ENCODE peak calls at places on chromosomes 7 and 10, in five cellular contexts. J is memory B cell; V is AG08395; M is activated CD8-positive, alpha-beta T cell treated with anti-CD3 and anti-CD28 coated beads for 36 hours; L is neural crest cell. N is an unnamed sample.

GRCh38 chr7:87204933-87205332 is 14.6 kb downstream of the TMEM243 start:
- DNase-seq in J (no peak), V (no peak), M (no peak), L (no peak), N (no peak)

GRCh38 chr7:134327896-134328295 is 11.2 kb upstream of the SLC35B4 start:
- DNase-seq in J (peak; percentile 55), V (peak; percentile 50), M (peak; percentile 87), L (peak; percentile 36), N (peak; percentile 81)

GRCh38 chr7:98878365-98879197 is at the start of gene TRRAP:
- DNase-seq in J (peak; percentile 71), V (peak; percentile 91), M (peak; percentile 81), L (peak; percentile 68), N (peak; percentile 87)

GRCh38 chr7:132641238-132641637 is 65.0 kb upstream of the PLXNA4 start:
- DNase-seq in J (no peak), V (no peak), M (no peak), L (no peak), N (no peak)

GRCh38 chr7:45881759-45882464 is 6.4 kb upstream of the IGFBP1 start:
- DNase-seq in J (no peak), V (peak; percentile 89), M (no peak), L (no peak), N (no peak)

GRCh38 chr10:126324826-126325225 is 63.5 kb downstream of the ADAM12 start:
- DNase-seq in J (no peak), V (no peak), M (no peak), L (no peak), N (no peak)

GRCh38 chr10:43057231-43057711 is 19.6 kb upstream of the RET start:
- DNase-seq in J (no peak), V (no peak), M (no peak), L (no peak), N (no peak)

GRCh38 chr10:84263716-84264115 is 18.9 kb downstream of the RGR start:
- DNase-seq in J (no peak), V (no peak), M (no peak), L (no peak), N (no peak)

GRCh38 chr7:34039033-34039432 is 133.7 kb downstream of the BMPER start:
- DNase-seq in J (no peak), V (peak; percentile 27), M (no peak), L (no peak), N (no peak)

GRCh38 chr7:14073543-14073942 is 84.1 kb upstream of the ETV1 start:
- DNase-seq in J (no peak), V (no peak), M (no peak), L (no peak), N (no peak)

GRCh38 chr7:2863461-2864066 is 19.5 kb upstream of the GNA12 start:
- DNase-seq in J (no peak), V (peak; percentile 95), M (peak; percentile 92), L (peak; percentile 33), N (no peak)

GRCh38 chr10:86804805-86805204 is 48.4 kb downstream of the BMPR1A start:
- DNase-seq in J (no peak), V (no peak), M (no peak), L (no peak), N (no peak)

GRCh38 chr7:75950111-75950681 is 35.2 kb downstream of the POR start:
- DNase-seq in J (no peak), V (no peak), M (no peak), L (no peak), N (no peak)

GRCh38 chr7:83524286-83525075 is 124.5 kb downstream of the SEMA3E start:
- DNase-seq in J (no peak), V (no peak), M (no peak), L (no peak), N (no peak)

GRCh38 chr7:30970594-30971094 is 6.9 kb downstream of the GHRHR start:
- DNase-seq in J (no peak), V (no peak), M (no peak), L (no peak), N (peak; percentile 95)

GRCh38 chr10:58335306-58336005 is 650 bp downstream of the UBE2D1 start:
- DNase-seq in J (peak; percentile 0), V (peak; percentile 35), M (peak; percentile 42), L (peak; percentile 3), N (no peak)

GRCh38 chr10:88938938-88939337 is 13.6 kb downstream of the ACTA2 start:
- DNase-seq in J (no peak), V (no peak), M (no peak), L (no peak), N (no peak)

GRCh38 chr7:141466151-141466904 is 84.9 kb upstream of the AGK start:
- DNase-seq in J (no peak), V (no peak), M (no peak), L (no peak), N (no peak)

GRCh38 chr7:112895996-112896395 is 105.8 kb upstream of the TMEM168 start:
- DNase-seq in J (no peak), V (no peak), M (no peak), L (no peak), N (no peak)

GRCh38 chr7:103660455-103661371 is 214.7 kb upstream of the SLC26A5 start:
- DNase-seq in J (no peak), V (peak; percentile 4), M (no peak), L (no peak), N (no peak)

GRCh38 chr10:4316166-4316810 is 509.7 kb upstream of the AKR1E2 start:
- DNase-seq in J (no peak), V (peak; percentile 88), M (no peak), L (peak; percentile 5), N (no peak)

GRCh38 chr7:99002146-99002826 is 124.0 kb downstream of the TRRAP start:
- DNase-seq in J (no peak), V (no peak), M (no peak), L (no peak), N (no peak)

GRCh38 chr7:65448824-65449504 is 75.3 kb downstream of the ZNF92 start:
- DNase-seq in J (no peak), V (peak; percentile 68), M (no peak), L (no peak), N (no peak)

GRCh38 chr10:83991986-83992753 is 147.1 kb upstream of the GHITM start:
- DNase-seq in J (no peak), V (no peak), M (peak; percentile 39), L (peak; percentile 40), N (peak; percentile 9)

GRCh38 chr10:97810476-97810875 is 38.7 kb upstream of the SFRP5 start:
- DNase-seq in J (no peak), V (no peak), M (no peak), L (no peak), N (no peak)

GRCh38 chr10:99870051-99870730 is 87.8 kb downstream of the ABCC2 start:
- DNase-seq in J (no peak), V (no peak), M (peak; percentile 71), L (no peak), N (peak; percentile 27)

GRCh38 chr10:104120903-104121484 is 977 bp upstream of the SFR1 start:
- DNase-seq in J (peak; percentile 81), V (peak; percentile 80), M (peak; percentile 94), L (peak; percentile 51), N (peak; percentile 63)

GRCh38 chr7:140000666-140001268 is 62.0 kb downstream of the PARP12 start:
- DNase-seq in J (no peak), V (no peak), M (no peak), L (no peak), N (no peak)

GRCh38 chr10:73215749-73216148 is 31.3 kb downstream of the DNAJC9 start:
- DNase-seq in J (no peak), V (no peak), M (no peak), L (no peak), N (no peak)

GRCh38 chr10:124482401-124482800 is 20.8 kb downstream of the LHPP start:
- DNase-seq in J (no peak), V (no peak), M (no peak), L (no peak), N (no peak)

GRCh38 chr10:112565434-112566053 is 118.5 kb downstream of the VTI1A start:
- DNase-seq in J (no peak), V (peak; percentile 56), M (peak; percentile 42), L (peak; percentile 59), N (peak; percentile 72)

GRCh38 chr7:87225696-87226095 is 6.2 kb upstream of the TMEM243 start:
- DNase-seq in J (no peak), V (no peak), M (no peak), L (no peak), N (no peak)

GRCh38 chr7:128351296-128352123 is 7.8 kb upstream of the RBM28 start:
- DNase-seq in J (no peak), V (no peak), M (peak; percentile 21), L (no peak), N (no peak)

GRCh38 chr7:107224374-107224773 is 55.6 kb downstream of the HBP1 start:
- DNase-seq in J (no peak), V (no peak), M (no peak), L (peak; percentile 7), N (no peak)

GRCh38 chr10:90602815-90603600 is 254.8 kb downstream of the HTR7 start:
- DNase-seq in J (no peak), V (no peak), M (no peak), L (no peak), N (no peak)

GRCh38 chr7:44309271-44310091 is 15.9 kb downstream of the CAMK2B start:
- DNase-seq in J (peak; percentile 12), V (peak; percentile 71), M (peak; percentile 64), L (peak; percentile 54), N (no peak)